ENCODE peak calls at places on chromosomes 3 and 15, in nine cellular contexts. M is cardiac muscle cell; A is GM23248; W is breast epithelium; J is fibroblast of lung; Z is CD8-positive, alpha-beta memory T cell; C is endodermal cell; D is ovary; Y is upper lobe of left lung. T is an unnamed sample.
A peak's percentile ranks its signal among the peaks of the same experiment; 100 is the strongest.

GRCh38 chr15:71501344-71502128 is 308.8 kb upstream of the NR2E3 start:
- DNase-seq in D (no peak), W (peak; percentile 35), C (no peak), Y (no peak), M (no peak), A (no peak), Z (no peak), J (no peak), T (no peak)

GRCh38 chr3:115293321-115293720 is 146.2 kb upstream of the ZBTB20 start:
- DNase-seq in Z (no peak), Y (no peak), W (no peak), M (no peak), C (no peak), J (no peak), A (peak; percentile 17), D (no peak), T (no peak)

GRCh38 chr15:74422723-74423442 is 10.9 kb downstream of the SEMA7A start:
- DNase-seq in Y (peak; percentile 30), W (peak; percentile 79), A (peak; percentile 88), Z (no peak), J (peak; percentile 61), M (peak; percentile 21), D (no peak), C (peak; percentile 86), T (no peak)

GRCh38 chr15:95556866-95557225 is 773.7 kb upstream of the NR2F2 start:
- DNase-seq in C (no peak), M (no peak), A (no peak), W (no peak), Z (no peak), D (no peak), Y (no peak), J (no peak), T (peak; percentile 33)

GRCh38 chr3:119555309-119555735 is 4.1 kb downstream of the CD80 start:
- DNase-seq in D (no peak), M (no peak), A (no peak), C (no peak), W (no peak), J (no peak), Z (no peak), Y (peak; percentile 53), T (no peak)

GRCh38 chr3:3615533-3615932 is 183.7 kb upstream of the LRRN1 start:
- DNase-seq in Z (no peak), C (no peak), M (no peak), Y (no peak), J (no peak), D (no peak), A (no peak), W (no peak), T (no peak)

GRCh38 chr15:36798366-36798765 is 218.9 kb downstream of the CDIN1 start:
- DNase-seq in M (no peak), D (no peak), A (peak; percentile 65), W (no peak), Z (no peak), Y (no peak), J (no peak), C (no peak), T (no peak)

GRCh38 chr15:84904409-84904808 is 19.9 kb downstream of the SLC28A1 start:
- DNase-seq in D (no peak), C (no peak), A (no peak), J (no peak), W (no peak), M (no peak), Y (no peak), Z (no peak), T (no peak)

DNA sequence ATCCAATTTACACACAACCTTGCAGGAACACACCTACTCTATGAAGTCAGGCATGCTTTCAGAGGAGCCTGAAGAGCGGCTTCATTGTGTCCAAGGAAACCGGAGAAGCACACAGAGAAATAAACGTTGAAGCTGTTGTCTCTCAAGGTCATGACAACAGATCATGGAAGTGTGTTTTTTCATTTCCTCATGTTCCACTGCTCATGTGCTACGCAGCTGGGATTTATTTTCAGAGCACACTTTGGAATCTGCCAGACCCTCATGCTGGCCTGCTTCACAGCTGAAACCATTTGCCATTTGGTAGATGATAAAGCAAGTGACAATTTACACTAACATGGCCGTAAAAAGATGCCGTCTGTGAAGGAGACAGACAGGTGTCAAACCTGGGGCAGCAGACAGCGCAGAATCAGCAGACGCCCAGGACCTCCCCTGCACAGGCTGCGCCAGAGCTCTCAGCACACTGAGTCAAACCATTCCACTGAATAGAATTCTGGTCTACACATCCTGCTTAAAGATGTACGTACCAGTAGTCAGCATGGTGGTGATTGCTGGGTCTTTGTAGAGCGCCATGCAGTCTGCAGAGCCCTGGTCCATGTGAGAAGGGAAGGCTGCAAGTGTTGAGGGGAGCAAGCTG is 99.3 kb downstream of the ARNT2 start:
- DNase-seq in Z (no peak), D (no peak), C (no peak), J (no peak), W (no peak), M (no peak), Y (no peak), A (no peak), T (no peak)
- H3K27ac ChIP-seq in Z (no peak overlapping the region), D (peak overlapping the region; percentile 64), C (no peak overlapping the region), J (peak overlapping the region; percentile 14), W (peak overlapping the region; percentile 74), M (no peak overlapping the region), Y (peak overlapping the region; percentile 32), A (no peak overlapping the region), T (no peak overlapping the region)

GRCh38 chr15:43187544-43188155 is 2.4 kb downstream of the CCNDBP1 start:
- DNase-seq in M (peak; percentile 57), W (no peak), D (no peak), A (peak; percentile 81), J (peak; percentile 78), Z (no peak), Y (no peak), C (no peak), T (no peak)

GRCh38 chr15:43189296-43189695 is 4.1 kb downstream of the CCNDBP1 start:
- DNase-seq in A (no peak), D (no peak), Y (no peak), W (no peak), Z (no peak), M (no peak), C (no peak), J (no peak), T (no peak)

GRCh38 chr15:43186003-43186353 is 775 bp downstream of the CCNDBP1 start:
- DNase-seq in Z (no peak), W (no peak), J (no peak), C (no peak), Y (no peak), D (no peak), M (no peak), A (peak; percentile 45), T (no peak)

GRCh38 chr15:43193710-43194109 is 8.5 kb downstream of the CCNDBP1 start:
- DNase-seq in Z (no peak), D (no peak), Y (no peak), M (no peak), A (no peak), C (no peak), W (no peak), J (no peak), T (no peak)

DNA sequence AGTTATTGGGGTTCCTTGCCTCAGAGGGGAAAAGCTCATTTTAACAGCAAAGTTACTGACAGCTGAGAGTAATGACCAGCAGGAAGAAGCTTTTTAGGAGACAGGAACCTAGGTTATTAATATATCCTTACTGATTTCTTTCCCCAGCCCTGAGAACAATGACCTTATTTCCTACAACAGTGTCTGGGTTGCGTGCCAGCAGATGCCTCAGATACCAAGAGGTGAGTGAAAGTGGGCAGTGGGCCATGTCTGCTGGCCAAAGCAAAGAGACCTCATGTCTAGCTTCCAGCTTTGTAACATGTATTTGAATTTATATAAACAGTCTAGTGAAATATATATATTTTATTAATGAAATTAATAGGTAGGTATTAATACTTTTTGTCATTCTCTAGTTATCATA is 5.0 kb downstream of the CCNDBP1 start:
- DNase-seq in M (no peak), J (no peak), W (peak; percentile 84), D (no peak), Y (no peak), Z (no peak), C (no peak), A (no peak), T (peak; percentile 63)
- H3K36me3 ChIP-seq in M (peaks cover 45% of the 10 kb centered on the region), J (peaks cover 17% of the 10 kb centered on the region), W (no peaks in the 10 kb centered on the region), D (no peaks in the 10 kb centered on the region), Y (peaks cover 53% of the 10 kb centered on the region), Z (peaks cover 45% of the 10 kb centered on the region), C (peaks cover 51% of the 10 kb centered on the region), A (peaks cover 51% of the 10 kb centered on the region), T (peaks cover 2% of the 10 kb centered on the region)

GRCh38 chr15:32652178-32652577 is 10.7 kb downstream of the SCG5 start:
- DNase-seq in M (no peak), D (no peak), Z (no peak), W (no peak), A (no peak), Y (no peak), C (no peak), J (no peak), T (no peak)

GRCh38 chr15:32649336-32649735 is 7.8 kb downstream of the SCG5 start:
- DNase-seq in M (peak; percentile 45), A (peak; percentile 65), Y (no peak), Z (no peak), D (no peak), J (peak; percentile 49), C (peak; percentile 71), W (no peak), T (no peak)

GRCh38 chr15:32646304-32646703 is 4.8 kb downstream of the SCG5 start:
- DNase-seq in J (no peak), M (peak; percentile 78), C (no peak), Y (no peak), Z (no peak), D (no peak), A (no peak), W (no peak), T (no peak)

GRCh38 chr15:32656091-32656860 is 14.8 kb downstream of the SCG5 start:
- DNase-seq in C (no peak), D (no peak), Z (no peak), A (no peak), J (no peak), Y (no peak), M (no peak), W (no peak), T (no peak)

DNA sequence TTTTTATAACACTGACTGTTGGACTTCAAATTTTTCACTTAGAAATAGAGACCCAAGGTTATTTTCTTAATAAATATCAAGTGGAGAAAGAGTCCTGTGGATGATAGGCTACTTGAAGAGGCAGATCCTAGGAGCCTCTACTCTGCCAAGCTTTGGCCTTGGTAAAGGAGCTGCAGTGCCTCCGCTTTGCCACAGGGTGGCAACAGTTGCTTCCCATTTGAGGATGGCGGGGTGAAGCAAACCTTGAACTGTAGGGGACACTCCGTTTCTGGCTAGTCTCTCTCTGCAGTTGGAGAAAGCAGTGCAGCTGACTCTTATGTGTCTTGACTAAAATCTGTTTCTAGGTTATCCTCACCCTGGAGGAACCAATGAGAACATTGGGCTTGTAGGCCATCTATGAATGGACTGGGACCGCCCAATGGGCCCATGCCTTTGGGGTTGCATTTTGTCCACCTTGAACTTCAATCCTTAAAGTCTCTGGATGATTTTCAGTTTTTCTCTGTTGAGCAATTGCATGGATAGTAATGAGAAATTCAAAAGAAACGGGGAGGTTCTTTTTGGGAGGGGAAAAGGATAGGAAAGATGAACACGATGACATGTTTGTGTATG is 9.8 kb downstream of the SCG5 start:
- DNase-seq in C (peak; percentile 92), D (peak; percentile 44), J (peak; percentile 72), M (peak; percentile 71), Y (peak; percentile 39), Z (peak; percentile 56), W (no peak), A (peak; percentile 86), T (no peak)
- H3K27ac ChIP-seq in C (no peak overlapping the region), D (no peak overlapping the region), J (no peak overlapping the region), M (no peak overlapping the region), Y (no peak overlapping the region), Z (no peak overlapping the region), W (no peak overlapping the region), A (no peak overlapping the region), T (no peak overlapping the region)

DNA sequence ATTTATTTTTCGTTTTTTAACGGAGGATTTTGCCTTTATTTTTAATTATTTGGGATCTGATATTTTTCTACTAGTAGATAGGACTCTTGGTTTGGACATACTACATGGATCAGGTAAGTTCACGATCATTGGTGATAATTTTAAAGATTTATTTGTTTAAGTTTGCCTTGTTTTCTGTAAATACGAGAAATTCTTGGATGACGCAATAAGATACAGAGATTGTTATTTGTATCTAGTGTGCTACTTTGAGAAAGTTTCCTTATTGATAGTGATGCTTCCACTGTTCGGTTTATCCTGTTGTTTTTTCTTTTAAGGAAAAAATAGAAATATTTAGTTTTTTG is 558 bp downstream of the CHD2 start:
- DNase-seq in C (no peak), Y (no peak), J (peak; percentile 29), M (no peak), D (no peak), Z (no peak), A (peak; percentile 36), W (no peak), T (no peak)
- H3K36me3 ChIP-seq in C (peaks cover 66% of the 10 kb centered on the region), Y (peaks cover 4% of the 10 kb centered on the region), J (peaks cover 1% of the 10 kb centered on the region), M (peaks cover 26% of the 10 kb centered on the region), D (no peaks in the 10 kb centered on the region), Z (peaks cover 10% of the 10 kb centered on the region), A (peaks cover 63% of the 10 kb centered on the region), W (no peaks in the 10 kb centered on the region), T (no peaks in the 10 kb centered on the region)

T was measured in prostate gland.